ENCODE peak calls at places on chromosomes 12 and 14, in nine cellular contexts. M is stimulated activated naive CD4-positive, alpha-beta T cell; S is WTC11; Z is activated T-cell treated with anti-CD3 and anti-CD28 coated beads, Interleukin-2, amount 50 U/mL, for 72 hours; H is H1; I is HT1080; E is suprapubic skin; C is AG08395; B is OCI-LY7. X is an unnamed sample.

GRCh38 chr12:50326636-50327284 is 43.4 kb upstream of the LIMA1 start:
- DNase-seq in M (no peak), S (no peak), Z (no peak), H (no peak), I (peak), E (no peak), C (no peak), B (no peak), X (no peak)

GRCh38 chr14:64363265-64363840 is 24.8 kb upstream of the MTHFD1 start:
- DNase-seq in M (no peak), S (no peak), Z (no peak), H (no peak), I (peak), E (no peak), C (no peak), B (no peak), X (no peak)

GRCh38 chr12:49340971-49341776 is 4.2 kb upstream of the C1QL4 start:
- DNase-seq in M (no peak), S (no peak), Z (no peak), H (no peak), I (no peak), E (no peak), C (no peak), B (no peak), X (no peak)

GRCh38 chr14:95784137-95784536 is 70.2 kb upstream of the TCL1A start:
- DNase-seq in M (peak), S (peak), Z (no peak), H (no peak), I (no peak), E (no peak), C (peak), B (peak), X (peak)

GRCh38 chr14:90453401-90453951 is 56.6 kb downstream of the CALM1 start:
- DNase-seq in M (no peak), S (no peak), Z (no peak), H (no peak), I (no peak), E (no peak), C (no peak), B (no peak), X (no peak)

GRCh38 chr14:100434911-100435455 is 111.8 kb downstream of the SLC25A47 start:
- DNase-seq in M (no peak), S (no peak), Z (no peak), H (no peak), I (no peak), E (no peak), C (no peak), B (no peak), X (no peak)

GRCh38 chr12:51904951-51905471 is 2.3 kb upstream of the ACVRL1 start:
- DNase-seq in M (no peak), S (no peak), Z (no peak), H (no peak), I (no peak), E (no peak), C (peak), B (no peak), X (no peak)

GRCh38 chr14:51581017-51581881 is 70.5 kb upstream of the FRMD6 start:
- DNase-seq in M (no peak), S (no peak), Z (no peak), H (no peak), I (peak), E (no peak), C (peak), B (no peak), X (no peak)

GRCh38 chr14:73240816-73241480 is 3.6 kb downstream of the PAPLN start:
- DNase-seq in M (no peak), S (no peak), Z (no peak), H (no peak), I (no peak), E (peak), C (no peak), B (peak), X (peak)

GRCh38 chr14:70692210-70692609 is 50.5 kb downstream of the TTC9 start:
- DNase-seq in M (no peak), S (no peak), Z (no peak), H (no peak), I (no peak), E (no peak), C (no peak), B (no peak), X (no peak)

X was measured in GM20000.